ENCODE peak calls at places on chromosomes 7 and 10, in four cellular contexts. P is IMR-90, K is lower leg skin, R is gastrocnemius medialis. S is an unnamed sample.

GRCh38 chr7:2212906-2213305 is 19.8 kb downstream of the MAD1L1 start:
- DNase-seq in K (no peak), P (no peak), R (no peak), S (no peak)

GRCh38 chr7:42244828-42245227 is 7.8 kb upstream of the GLI3 start:
- DNase-seq in P (peak; percentile 87), R (no peak), K (no peak), S (no peak)

GRCh38 chr7:139699640-139700504 is 77.9 kb downstream of the HIPK2 start:
- DNase-seq in R (no peak), P (no peak), K (no peak), S (peak; percentile 35)

GRCh38 chr7:101543242-101543766 is 85.8 kb downstream of the MYL10 start:
- DNase-seq in K (no peak), P (no peak), R (no peak), S (no peak)

GRCh38 chr10:23343591-23344225 is 889 bp downstream of the C10orf67 start:
- DNase-seq in R (peak; percentile 24), K (no peak), P (peak; percentile 30), S (no peak)

GRCh38 chr7:100863406-100863950 is 3.7 kb upstream of the TRIP6 start:
- DNase-seq in P (peak; percentile 34), R (no peak), K (no peak), S (no peak)

GRCh38 chr10:65769828-65770227 is 1156.0 kb upstream of the LRRTM3 start:
- DNase-seq in R (no peak), P (no peak), K (no peak), S (no peak)

GRCh38 chr10:101014230-101014884 is 14.7 kb downstream of the LZTS2 start:
- DNase-seq in R (peak; percentile 79), P (peak; percentile 56), K (peak; percentile 82), S (peak; percentile 73)

GRCh38 chr7:45973725-45974532 is 52.9 kb upstream of the IGFBP3 start:
- DNase-seq in K (no peak), R (no peak), P (peak; percentile 43), S (no peak)

DNA sequence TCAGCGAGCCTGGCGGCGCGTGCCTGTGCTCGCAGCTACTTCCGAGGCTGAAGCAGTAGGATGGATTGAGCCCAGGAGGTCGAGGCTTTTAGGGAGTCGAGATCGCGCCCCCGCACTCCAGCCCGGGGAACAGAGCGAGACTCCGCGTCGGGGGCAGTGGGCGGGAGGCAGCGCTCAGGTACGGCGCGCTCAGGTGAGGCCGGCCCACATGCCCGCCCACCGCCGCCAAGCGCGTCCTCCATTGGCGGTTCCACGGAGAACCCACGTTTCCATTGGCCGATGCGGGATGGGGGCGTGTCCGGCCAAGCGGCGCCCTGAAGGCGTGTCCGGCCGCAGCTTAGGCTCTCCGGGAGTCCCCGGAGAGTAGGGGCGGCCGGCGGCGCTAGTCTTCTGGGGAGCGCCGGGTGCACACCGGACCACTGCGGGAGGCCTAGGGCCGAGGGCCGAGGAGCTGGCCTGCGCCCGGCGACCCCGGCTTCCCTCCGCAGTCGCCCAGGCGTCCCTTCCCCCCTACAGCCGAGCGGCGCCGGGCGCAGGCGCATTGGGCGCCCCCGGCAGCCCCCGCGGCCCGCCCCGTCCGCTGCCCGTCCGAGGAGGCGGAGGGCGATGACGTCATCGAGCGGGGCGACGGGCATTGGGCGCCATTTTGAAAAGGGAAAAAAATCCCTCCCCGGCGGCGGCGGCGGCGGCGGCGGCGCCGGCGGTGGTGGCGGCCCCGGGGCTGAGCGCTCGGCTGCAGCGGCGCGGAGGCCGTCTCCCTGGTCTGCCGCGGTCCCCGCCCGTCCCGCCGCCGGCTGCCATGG is at the start of gene PPP2R2D:
- DNase-seq in K (peak; percentile 91), R (peak; percentile 92), P (peak; percentile 83), S (peak; percentile 96)
- TF ChIP-seq POLR2A in K (no peak), R (peak; percentile 77), P (no peak), S (peak; percentile 82)

GRCh38 chr7:922334-923107 is 32.0 kb downstream of the ADAP1 start:
- DNase-seq in K (no peak), P (no peak), R (peak; percentile 4), S (peak; percentile 82)

GRCh38 chr7:923108-924041 is 31.1 kb downstream of the ADAP1 start:
- DNase-seq in R (peak; percentile 56), P (peak; percentile 47), K (peak; percentile 82), S (peak; percentile 97)

GRCh38 chr7:926061-927030 is 28.1 kb downstream of the ADAP1 start:
- DNase-seq in K (no peak), P (no peak), R (peak; percentile 8), S (no peak)

GRCh38 chr7:925601-926000 is 28.9 kb downstream of the ADAP1 start:
- DNase-seq in K (no peak), P (no peak), R (peak; percentile 18), S (no peak)

GRCh38 chr7:924541-925231 is 29.8 kb downstream of the ADAP1 start:
- DNase-seq in R (peak; percentile 12), K (no peak), P (peak; percentile 12), S (peak; percentile 76)
- TF ChIP-seq POLR2A in R (no peak), K (no peak), P (no peak), S (no peak)

GRCh38 chr7:21063106-21063505 is 276.4 kb upstream of the SP8 start:
- DNase-seq in P (no peak), R (no peak), K (no peak), S (no peak)

GRCh38 chr7:21059069-21059468 is 272.4 kb upstream of the SP8 start:
- DNase-seq in R (no peak), P (no peak), K (no peak), S (no peak)

GRCh38 chr7:21066221-21066620 is 279.5 kb upstream of the SP8 start:
- DNase-seq in K (no peak), R (no peak), P (no peak), S (no peak)

GRCh38 chr7:21067216-21067615 is 280.5 kb upstream of the SP8 start:
- DNase-seq in K (no peak), R (no peak), P (no peak), S (no peak)

GRCh38 chr7:21064698-21065648 is 278.3 kb upstream of the SP8 start:
- DNase-seq in R (no peak), P (no peak), K (no peak), S (no peak)
- TF ChIP-seq POLR2A in R (no peak), P (no peak), K (no peak), S (no peak)

GRCh38 chr7:151122794-151123484 is 36.7 kb downstream of the AGAP3 start:
- DNase-seq in R (no peak), P (no peak), K (no peak), S (no peak)
- TF ChIP-seq POLR2A in R (no peak), P (no peak), K (no peak), S (no peak)

GRCh38 chr10:121598261-121599249 is at the start of gene FGFR2:
- DNase-seq in P (no peak), R (peak; percentile 24), K (peak; percentile 51), S (no peak)
- TF ChIP-seq POLR2A in P (no peak), R (no peak), K (no peak), S (no peak)

DNA sequence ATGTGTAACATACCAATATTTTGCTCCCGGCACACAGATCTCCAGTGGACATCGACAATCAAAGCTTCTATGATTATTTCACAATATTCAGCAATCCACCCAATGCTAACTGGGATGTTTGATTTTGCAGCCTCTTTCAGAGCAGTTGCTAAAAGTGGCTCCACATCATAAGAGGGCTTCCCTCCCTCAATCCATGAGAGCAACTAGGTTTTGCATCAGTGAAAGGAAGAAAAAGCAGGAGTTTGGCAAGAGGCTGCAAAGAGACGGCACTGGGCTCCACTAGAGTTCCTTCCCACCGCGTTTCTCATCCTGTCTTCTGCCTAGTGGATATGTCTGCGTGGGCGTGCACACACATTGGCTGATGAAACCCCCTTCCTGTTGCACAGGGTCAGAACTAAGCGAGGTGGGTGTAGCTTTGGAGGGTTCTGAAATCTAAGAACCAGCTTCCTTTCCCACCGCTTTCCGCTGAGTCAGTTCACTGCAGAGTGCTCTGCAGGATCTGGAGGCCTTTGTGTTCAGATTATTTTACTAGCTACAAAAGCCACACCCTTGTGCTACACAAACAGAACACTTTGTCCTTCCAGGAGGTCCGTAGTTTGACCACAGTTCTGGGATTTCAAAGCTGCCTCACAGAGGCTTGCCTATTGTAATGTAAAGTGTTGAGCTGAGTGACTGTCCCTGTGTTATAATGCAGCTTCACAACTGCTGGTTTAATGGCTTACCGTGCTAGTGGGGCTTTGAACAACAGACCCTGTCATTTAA is 28.1 kb downstream of the ARL4A start:
- DNase-seq in R (peak; percentile 76), P (peak; percentile 95), K (peak; percentile 88), S (peak; percentile 99)
- TF ChIP-seq POLR2A in R (peak; percentile 26), P (no peak), K (no peak), S (peak; percentile 63)

DNA sequence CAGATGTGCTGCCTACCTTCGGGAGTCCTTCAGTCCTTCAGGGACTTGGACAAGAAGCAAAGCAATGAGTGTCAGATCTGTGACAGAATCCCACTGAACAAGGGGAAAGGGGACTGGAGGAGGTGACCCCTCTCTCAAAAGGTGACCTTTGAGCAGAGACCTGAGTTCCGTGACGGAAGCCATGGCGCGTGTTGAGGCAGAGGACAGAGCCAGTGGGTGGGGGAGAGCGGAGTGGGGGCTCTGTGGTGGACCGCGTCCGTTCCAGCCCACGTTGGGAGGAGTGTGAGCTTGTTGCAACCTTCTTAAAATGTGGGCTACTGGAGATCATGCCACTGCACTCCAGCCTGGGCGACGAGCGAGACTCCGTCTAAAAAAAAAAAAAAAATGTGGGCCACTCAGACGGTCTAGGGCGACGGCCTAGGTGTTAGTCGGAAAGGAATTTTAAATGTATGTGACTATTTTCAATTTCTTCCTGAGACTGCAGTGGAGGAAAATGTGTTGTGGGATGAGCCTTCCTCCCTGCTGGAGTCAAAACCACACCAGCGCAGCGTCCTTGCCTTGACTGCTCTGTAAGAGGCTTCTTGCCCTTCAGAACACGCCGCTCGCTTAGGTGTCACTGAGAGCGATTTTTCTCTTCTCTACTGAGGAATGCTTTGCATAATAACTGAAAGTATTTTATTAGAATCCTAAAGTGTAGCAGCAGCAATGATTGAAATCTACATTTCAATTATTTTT is 272.7 kb downstream of the CELF2 start:
- DNase-seq in K (no peak), P (no peak), R (no peak), S (no peak)
- TF ChIP-seq POLR2A in K (no peak), P (no peak), R (no peak), S (no peak)